ENCODE peak calls at places on chromosomes 11 and 22, in eight cellular contexts. Q, N, L, W, Z, Y, X and O are unnamed samples.

GRCh38 chr11:46917109-46918086 is 952 bp downstream of the LRP4 start:
- ATAC-seq in Q (no peak), W (no peak), N (peak; percentile 19), Z (no peak), X (no peak), Y (no peak), L (no peak), O (no peak)

GRCh38 chr22:46996595-46997310 is 234.3 kb downstream of the TBC1D22A start:
- ATAC-seq in L (no peak), N (no peak), W (no peak), Y (no peak), Q (no peak), X (no peak), Z (peak; percentile 32), O (no peak)

GRCh38 chr11:64872790-64873488 is 5.5 kb downstream of the EHD1 start:
- ATAC-seq in L (peak; percentile 2), N (peak; percentile 18), X (no peak), Y (no peak), W (no peak), Q (no peak), Z (no peak), O (no peak)

GRCh38 chr22:20673341-20674195 is 100.3 kb upstream of the SERPIND1 start:
- ATAC-seq in Y (no peak), X (no peak), Q (no peak), L (no peak), N (no peak), Z (no peak), W (no peak), O (no peak)

GRCh38 chr11:70470127-70470526 is 71.8 kb downstream of the CTTN start:
- ATAC-seq in L (peak; percentile 83), X (no peak), N (no peak), Z (peak; percentile 46), Y (no peak), W (peak; percentile 97), Q (no peak), O (no peak)

GRCh38 chr11:85718991-85719807 is 33.2 kb upstream of the CCDC89 start:
- ATAC-seq in X (peak; percentile 60), N (no peak), Q (peak; percentile 94), L (peak; percentile 21), Y (peak; percentile 100), Z (peak; percentile 97), W (peak; percentile 68), O (peak; percentile 89)

GRCh38 chr11:118338637-118339061 is 3.9 kb downstream of the CD3D start:
- ATAC-seq in Q (peak; percentile 61), W (no peak), X (no peak), Z (peak; percentile 79), L (peak; percentile 91), N (peak; percentile 66), Y (peak; percentile 60), O (peak; percentile 19)

GRCh38 chr22:22591348-22592299 is 32.6 kb upstream of the PRAME start:
- ATAC-seq in Z (no peak), Y (no peak), L (no peak), W (no peak), Q (no peak), N (no peak), X (no peak), O (no peak)

GRCh38 chr11:124482362-124483147 is 37.1 kb upstream of the OR8B8 start:
- ATAC-seq in Q (no peak), X (no peak), W (no peak), L (no peak), N (no peak), Y (peak; percentile 76), Z (no peak), O (no peak)

GRCh38 chr11:14746857-14747256 is 103.3 kb downstream of the PDE3B start:
- ATAC-seq in L (no peak), X (no peak), Y (no peak), N (no peak), Q (no peak), W (no peak), Z (no peak), O (no peak)

GRCh38 chr11:75858042-75858441 is 43.0 kb downstream of the UVRAG start:
- ATAC-seq in W (no peak), L (no peak), Z (no peak), N (no peak), Y (no peak), X (no peak), Q (no peak), O (no peak)

GRCh38 chr11:128201006-128201405 is 386.4 kb downstream of the ETS1 start:
- ATAC-seq in Y (no peak), N (no peak), L (no peak), W (no peak), Q (no peak), Z (no peak), X (no peak), O (no peak)

GRCh38 chr11:76897233-76897632 is 36.5 kb downstream of the ACER3 start:
- ATAC-seq in N (no peak), Q (no peak), Y (no peak), W (no peak), Z (no peak), L (no peak), X (no peak), O (no peak)

GRCh38 chr11:126336065-126336464 is 19.4 kb upstream of the ST3GAL4 start:
- ATAC-seq in X (no peak), W (no peak), L (no peak), Z (no peak), N (peak; percentile 68), Y (no peak), Q (no peak), O (no peak)

GRCh38 chr11:124277207-124277606 is 21.0 kb downstream of the OR8G5 start:
- ATAC-seq in L (no peak), W (no peak), X (no peak), Y (no peak), N (no peak), Q (peak; percentile 21), Z (no peak), O (no peak)

DNA sequence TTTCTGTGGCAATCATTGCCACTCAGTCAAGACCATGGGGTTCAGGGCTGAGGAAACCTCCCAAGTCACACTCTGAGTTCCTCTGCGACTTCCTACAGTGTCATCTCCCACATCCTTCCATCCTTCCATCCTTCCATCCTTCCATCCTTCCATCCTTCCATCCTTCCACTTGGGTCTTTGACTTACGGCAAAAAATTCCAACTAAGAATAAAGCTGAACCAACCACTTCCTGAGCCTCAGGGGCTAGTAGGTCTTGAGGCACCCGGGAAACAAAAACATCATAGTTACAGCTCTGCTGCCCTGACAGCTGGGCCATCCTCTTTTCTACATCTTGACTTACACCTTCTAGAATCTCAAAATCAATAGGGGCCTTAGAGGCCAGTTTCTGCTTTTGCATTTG is 32.1 kb downstream of the EHF start:
- ATAC-seq in N (no peak), Y (no peak), W (no peak), Q (no peak), Z (no peak), X (no peak), L (no peak), O (no peak)
- H3K27ac ChIP-seq in N (no peak overlapping the region), Y (peak overlapping the region; percentile 56), W (peak overlapping the region; percentile 85), Q (peak overlapping the region; percentile 76), Z (no peak overlapping the region), X (no peak overlapping the region), L (no peak overlapping the region), O (no peak overlapping the region)

GRCh38 chr11:72602250-72602904 is 71.8 kb downstream of the PDE2A start:
- ATAC-seq in L (no peak), W (no peak), Y (no peak), Q (no peak), Z (no peak), N (no peak), X (no peak), O (no peak)

GRCh38 chr11:72600557-72600956 is 73.7 kb downstream of the PDE2A start:
- ATAC-seq in W (no peak), Q (no peak), N (no peak), X (no peak), Z (no peak), L (no peak), Y (no peak), O (no peak)

GRCh38 chr11:72598466-72598865 is 75.8 kb downstream of the PDE2A start:
- ATAC-seq in W (no peak), Y (no peak), L (no peak), Z (peak; percentile 25), X (no peak), N (no peak), Q (peak; percentile 35), O (no peak)

GRCh38 chr11:72598901-72599300 is 75.3 kb downstream of the PDE2A start:
- ATAC-seq in Q (peak; percentile 50), L (peak; percentile 58), Y (no peak), N (no peak), X (no peak), Z (peak; percentile 87), W (peak; percentile 85), O (peak; percentile 34)

GRCh38 chr11:72599325-72600117 is 74.7 kb downstream of the PDE2A start:
- ATAC-seq in Y (no peak), Q (no peak), X (no peak), W (peak; percentile 66), Z (peak; percentile 9), N (no peak), L (peak; percentile 45), O (no peak)
- H3K27ac ChIP-seq in Y (no peak overlapping the region), Q (no peak overlapping the region), X (no peak overlapping the region), W (no peak overlapping the region), Z (no peak overlapping the region), N (no peak overlapping the region), L (no peak overlapping the region), O (no peak overlapping the region)

DNA sequence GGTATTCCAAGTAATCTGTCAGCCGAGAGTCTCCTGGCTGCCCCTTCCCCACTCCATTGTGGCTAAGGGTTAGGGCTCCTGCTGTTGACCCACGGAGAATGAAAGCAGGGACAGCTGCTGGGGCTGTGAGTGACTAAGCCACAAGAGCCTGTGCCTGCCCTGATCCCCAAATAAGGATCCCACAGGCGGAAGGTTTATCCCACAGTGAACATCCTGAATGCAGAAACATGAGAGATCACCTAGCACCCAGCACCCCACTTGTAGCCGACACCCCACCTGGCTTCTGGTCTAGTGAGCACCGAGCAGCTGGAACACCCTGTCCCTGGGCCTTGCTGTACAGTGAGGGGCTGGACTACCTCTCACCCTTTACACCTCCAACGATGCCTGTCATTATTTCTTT is 117.7 kb upstream of the LMO1 start:
- ATAC-seq in W (no peak), Y (no peak), X (no peak), N (no peak), L (no peak), Z (no peak), Q (no peak), O (no peak)
- H3K27ac ChIP-seq in W (no peak overlapping the region), Y (no peak overlapping the region), X (no peak overlapping the region), N (no peak overlapping the region), L (no peak overlapping the region), Z (no peak overlapping the region), Q (no peak overlapping the region), O (no peak overlapping the region)

GRCh38 chr11:44589301-44589700 is 23.8 kb downstream of the CD82 start:
- ATAC-seq in W (no peak), Y (no peak), N (no peak), Q (no peak), X (no peak), Z (no peak), L (no peak), O (peak; percentile 34)
- H3K27ac ChIP-seq in W (no peak overlapping the region), Y (no peak overlapping the region), N (no peak overlapping the region), Q (no peak overlapping the region), X (no peak overlapping the region), Z (peak overlapping the region; percentile 58), L (no peak overlapping the region), O (peak overlapping the region; percentile 68)